ENCODE peak calls at places on chromosomes 12 and 14, in four cellular contexts. V is mucosa of descending colon, Q is cardiac muscle cell, I is GM23248. Y is an unnamed sample. For H3K36me3, the result is how much of the 10 kb centered on the place peaks cover.

GRCh38 chr14:76762617-76763361 is 1.5 kb downstream of the VASH1 start:
- DNase-seq in Q (no peak), V (peak), I (peak), Y (no peak)

GRCh38 chr12:107145397-107145796 is 52.0 kb upstream of the CRY1 start:
- DNase-seq in I (peak), Q (no peak), V (no peak), Y (no peak)

GRCh38 chr14:65203574-65203973 is 101.3 kb upstream of the MAX start:
- DNase-seq in I (no peak), V (no peak), Q (no peak), Y (no peak)

GRCh38 chr12:42961395-42961794 is 371.8 kb upstream of the PRICKLE1 start:
- DNase-seq in V (no peak), I (peak), Q (no peak), Y (no peak)

GRCh38 chr14:88856786-88857366 is 32.4 kb downstream of the TTC8 start:
- DNase-seq in Q (no peak), I (no peak), V (no peak), Y (no peak)

GRCh38 chr12:120231316-120232011 is 30.6 kb upstream of the RPLP0 start:
- DNase-seq in I (peak), V (peak), Q (no peak), Y (peak)

GRCh38 chr12:49698619-49699545 is 8.3 kb downstream of the FMNL3 start:
- DNase-seq in I (peak), V (peak), Q (peak), Y (peak)

GRCh38 chr12:49339464-49339861 is 2.5 kb upstream of the C1QL4 start:
- DNase-seq in I (no peak), Q (no peak), V (peak), Y (peak)

GRCh38 chr12:55955800-55956508 is 9.9 kb downstream of the PMEL start:
- DNase-seq in I (peak), V (no peak), Q (no peak), Y (peak)

GRCh38 chr14:35879141-35879648 is 53.1 kb downstream of the BRMS1L start:
- DNase-seq in V (no peak), Q (no peak), I (peak), Y (no peak)

GRCh38 chr12:93773122-93773871 is 96.1 kb downstream of the CRADD start:
- DNase-seq in Q (no peak), V (no peak), I (peak), Y (no peak)

GRCh38 chr12:11795910-11796459 is 146.5 kb downstream of the ETV6 start:
- DNase-seq in V (peak), I (peak), Q (peak), Y (no peak)

GRCh38 chr12:58211211-58211610 is 269.8 kb downstream of the ATP23 start:
- DNase-seq in V (no peak), Q (no peak), I (no peak), Y (no peak)

GRCh38 chr12:19954163-19954562 is 414.2 kb upstream of the PDE3A start:
- DNase-seq in V (no peak), I (no peak), Q (peak), Y (no peak)

GRCh38 chr12:47265391-47265790 is 185.6 kb upstream of the AMIGO2 start:
- DNase-seq in Q (no peak), I (no peak), V (no peak), Y (no peak)

GRCh38 chr12:65490193-65490592 is 211.7 kb downstream of the MSRB3 start:
- DNase-seq in Q (no peak), V (no peak), I (peak), Y (no peak)

GRCh38 chr12:26238341-26239126 is 43.2 kb downstream of the SSPN start:
- DNase-seq in I (peak), Q (no peak), V (no peak), Y (no peak)

GRCh38 chr12:64256166-64256800 is 34.2 kb upstream of the KICS2 start:
- DNase-seq in I (peak), Q (peak), V (peak), Y (peak)

GRCh38 chr14:41899416-41899815 is 292.7 kb downstream of the LRFN5 start:
- DNase-seq in V (no peak), Q (no peak), I (peak), Y (no peak)

GRCh38 chr12:95429172-95429510 is 44.8 kb upstream of the METAP2 start:
- DNase-seq in V (no peak), I (no peak), Q (no peak), Y (no peak)

GRCh38 chr12:90234455-90234854 is 525.8 kb upstream of the ATP2B1 start:
- DNase-seq in Q (no peak), I (peak), V (no peak), Y (no peak)

GRCh38 chr14:101476258-101476930 is 84.9 kb upstream of the DIO3 start:
- DNase-seq in V (peak), Q (no peak), I (no peak), Y (peak)

GRCh38 chr12:27531916-27532315 is 7.9 kb downstream of the PPFIBP1 start:
- DNase-seq in V (no peak), Q (no peak), I (peak), Y (no peak)

GRCh38 chr14:61188196-61188595 is 92.9 kb downstream of the TMEM30B start:
- DNase-seq in V (no peak), Q (no peak), I (peak), Y (no peak)

GRCh38 chr12:94969424-94969823 is 34.1 kb downstream of the NDUFA12 start:
- DNase-seq in Q (no peak), I (no peak), V (no peak), Y (no peak)

GRCh38 chr14:84927096-84927910 is 602.6 kb upstream of the FLRT2 start:
- DNase-seq in V (no peak), I (no peak), Q (no peak), Y (no peak)

GRCh38 chr14:57189070-57189469 is 79.6 kb downstream of the EXOC5 start:
- DNase-seq in I (peak), Q (peak), V (no peak), Y (no peak)

GRCh38 chr14:101173698-101174521 is 270.4 kb upstream of the RTL1 start:
- DNase-seq in Q (no peak), V (no peak), I (no peak), Y (no peak)

GRCh38 chr12:121810833-121811433 is 7.1 kb downstream of the SETD1B start:
- DNase-seq in Q (no peak), V (no peak), I (peak), Y (no peak)
- H3K36me3 ChIP-seq in Q (under half), V (under half), I (under half), Y (under half)

GRCh38 chr14:98937712-98938505 is 334.1 kb downstream of the BCL11B start:
- DNase-seq in Q (no peak), V (no peak), I (no peak), Y (no peak)
- H3K4me3 ChIP-seq in Q (no peak), V (no peak), I (no peak), Y (no peak)

GRCh38 chr12:62328296-62328921 is 68.2 kb downstream of the USP15 start:
- DNase-seq in Q (no peak), V (no peak), I (no peak), Y (no peak)
- H3K36me3 ChIP-seq in Q (under half), V (under half), I (under half), Y (under half)

DNA sequence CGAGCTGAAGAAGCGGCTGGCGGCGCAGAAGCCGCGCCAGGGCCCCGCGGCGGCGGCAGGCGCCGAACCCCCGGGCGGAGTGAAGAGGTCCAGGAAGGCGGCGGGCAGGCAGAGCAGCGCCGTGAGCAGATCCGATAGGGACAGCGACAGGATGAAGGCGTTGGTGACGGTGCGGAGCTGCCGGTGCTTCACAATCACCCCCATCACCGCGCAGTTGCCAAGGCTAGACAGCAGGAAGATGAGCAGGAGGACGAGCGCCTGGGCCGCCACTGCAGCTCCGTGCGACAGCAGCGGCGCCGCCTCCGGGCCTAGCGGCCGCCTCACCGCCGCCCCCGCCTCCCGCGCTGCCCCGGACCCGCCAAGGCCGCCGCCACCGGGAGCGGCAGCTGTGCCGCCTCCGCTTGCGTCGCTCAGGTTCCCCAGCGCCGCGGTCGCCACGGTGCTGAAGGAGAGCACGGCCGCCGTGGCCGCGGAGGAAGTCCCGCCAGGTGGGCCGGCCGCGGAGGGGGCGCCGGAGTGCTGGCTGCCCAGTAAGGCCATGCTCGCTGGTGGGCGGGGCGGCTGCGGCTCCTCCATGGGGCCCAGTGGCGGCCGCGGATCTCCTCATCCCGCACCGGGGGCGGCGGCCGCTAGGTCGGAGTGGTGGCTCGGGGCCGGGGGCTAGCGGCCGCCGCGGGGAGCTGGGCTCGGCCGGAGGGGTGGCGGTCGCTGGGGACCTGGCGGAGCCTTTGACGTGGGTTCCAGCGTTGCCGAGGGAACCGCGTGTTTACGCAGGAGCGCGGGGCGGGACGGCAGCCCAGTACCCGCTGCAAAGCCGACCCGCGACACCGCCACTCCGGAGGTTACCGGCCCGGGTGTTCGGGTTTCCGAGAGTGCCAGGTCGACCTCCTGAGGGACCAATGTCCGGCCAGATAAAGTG is at the start of gene GPR135:
- DNase-seq in V (peak), I (peak), Q (peak), Y (peak)
- H3K4me3 ChIP-seq in V (peak), I (peak), Q (peak), Y (peak)

GRCh38 chr12:85657251-85657650 is 179.0 kb downstream of the RASSF9 start:
- DNase-seq in V (no peak), Q (no peak), I (no peak), Y (no peak)
- H3K36me3 ChIP-seq in V (under half), Q (under half), I (under half), Y (under half)

GRCh38 chr14:23547924-23548323 is 3.6 kb downstream of the ZFHX2 start:
- DNase-seq in Q (no peak), V (no peak), I (no peak), Y (no peak)

GRCh38 chr14:23548351-23549318 is 2.9 kb downstream of the ZFHX2 start:
- DNase-seq in Q (no peak), V (no peak), I (peak), Y (no peak)

GRCh38 chr14:23550827-23551265 is 719 bp downstream of the ZFHX2 start:
- DNase-seq in Q (no peak), V (no peak), I (peak), Y (no peak)

GRCh38 chr14:23550131-23550826 is 1.3 kb downstream of the ZFHX2 start:
- DNase-seq in Q (no peak), V (no peak), I (no peak), Y (no peak)

DNA sequence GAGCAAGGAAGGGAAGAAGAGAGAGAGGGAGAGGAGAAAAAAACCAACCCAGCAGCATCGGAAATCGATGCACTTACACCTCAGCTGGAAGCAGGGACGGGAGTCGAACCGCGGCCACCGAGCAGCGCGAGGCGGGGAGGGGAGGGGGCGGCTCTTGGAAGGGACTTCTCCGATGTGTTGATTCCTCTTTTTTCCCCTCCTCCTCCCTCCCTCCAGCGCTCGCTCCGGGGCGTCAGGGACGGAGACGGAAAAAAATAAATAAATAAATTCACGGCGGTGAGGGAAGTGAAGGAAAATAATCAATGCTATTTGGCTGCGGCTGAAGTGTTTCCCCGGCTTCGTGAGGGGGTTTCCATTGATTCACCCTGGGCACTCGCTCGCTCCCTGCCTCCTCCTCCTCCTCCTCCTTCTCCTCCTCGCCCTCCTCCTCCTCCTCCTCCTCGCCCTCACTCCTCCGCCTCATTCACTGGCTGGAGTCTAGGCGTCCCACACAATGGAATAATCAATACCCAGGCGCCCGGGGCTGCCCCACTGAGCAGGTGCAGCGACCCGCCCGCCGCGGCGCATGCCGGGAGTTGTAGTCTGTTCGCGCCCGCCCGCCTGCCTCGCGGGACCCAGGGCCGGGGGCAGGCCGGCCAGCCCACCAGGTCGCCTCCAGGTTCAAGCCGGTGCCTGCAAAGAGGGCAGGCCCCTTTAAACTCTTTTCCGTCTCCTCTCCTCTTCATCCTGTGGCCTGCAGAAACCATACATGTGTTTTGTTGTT is at the start of gene ZFHX2:
- DNase-seq in I (peak), Q (peak), V (peak), Y (peak)
- H3K4me3 ChIP-seq in I (peak), Q (peak), V (peak), Y (peak)

DNA sequence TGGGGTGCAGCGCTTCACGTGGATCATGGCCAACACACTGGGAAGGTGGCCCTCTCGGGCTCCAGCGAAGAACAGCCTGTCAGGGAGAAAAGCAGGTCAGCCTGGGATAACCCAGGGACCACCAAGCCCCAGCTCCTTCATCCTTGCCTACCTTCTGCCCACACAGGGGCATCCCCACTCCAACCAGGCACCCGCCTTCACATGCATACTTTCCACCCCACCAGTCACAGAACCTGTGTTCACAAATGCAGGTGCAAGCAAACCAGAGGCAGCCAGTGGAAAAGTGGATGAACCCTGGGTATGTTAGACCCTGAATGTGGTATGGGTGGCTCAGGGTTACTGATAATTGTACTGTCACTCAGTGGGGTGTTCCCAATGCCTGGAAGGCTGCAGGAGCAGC is 12.4 kb upstream of the CEBPE start:
- DNase-seq in Q (no peak), V (no peak), I (no peak), Y (no peak)
- H3K36me3 ChIP-seq in Q (under half), V (under half), I (under half), Y (under half)

GRCh38 chr12:44749566-44749965 is 126.5 kb downstream of the NELL2 start:
- DNase-seq in I (no peak), V (no peak), Q (no peak), Y (no peak)
- H3K4me3 ChIP-seq in I (no peak), V (no peak), Q (no peak), Y (no peak)

GRCh38 chr14:50740858-50741257 is 72.8 kb upstream of the SAV1 start:
- DNase-seq in I (peak), Q (no peak), V (no peak), Y (no peak)

GRCh38 chr14:50739186-50739585 is 71.1 kb upstream of the SAV1 start:
- DNase-seq in V (no peak), Q (no peak), I (no peak), Y (no peak)

GRCh38 chr14:50733479-50733878 is 65.4 kb upstream of the SAV1 start:
- DNase-seq in I (no peak), V (no peak), Q (no peak), Y (no peak)

GRCh38 chr14:50734950-50735697 is 67.0 kb upstream of the SAV1 start:
- DNase-seq in I (no peak), Q (no peak), V (no peak), Y (no peak)

DNA sequence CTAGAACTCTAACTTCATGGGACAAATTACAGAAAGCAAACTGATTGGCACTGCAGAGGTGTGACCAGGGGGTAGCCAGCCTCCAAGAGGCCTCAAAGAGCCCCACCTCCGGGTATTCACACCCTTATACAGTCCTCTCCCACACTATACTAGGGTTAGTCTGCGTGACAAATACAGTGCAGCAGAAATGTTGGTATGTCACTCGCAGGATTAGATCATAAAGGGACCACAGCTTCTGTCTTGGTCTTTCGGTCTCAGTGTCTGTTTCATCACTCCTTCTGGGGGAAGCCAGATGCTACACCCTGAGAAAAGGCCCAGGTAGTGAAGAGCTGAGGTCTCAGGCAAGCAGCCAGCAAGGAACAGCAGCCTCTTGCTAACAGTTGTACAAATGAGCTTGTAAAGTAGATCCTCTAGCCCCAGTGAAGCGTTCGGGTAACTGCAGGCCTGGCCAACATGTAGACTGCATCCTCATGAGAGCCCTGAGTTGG is 68.9 kb upstream of the SAV1 start:
- DNase-seq in I (no peak), V (no peak), Q (no peak), Y (no peak)
- H3K36me3 ChIP-seq in I (under half), V (under half), Q (under half), Y (under half)